ENCODE peak calls at places on chromosomes 16 and 17, in six cellular contexts. One of them, this sample, is unnamed.

GRCh38 chr16:23966577-23966976 is 130.8 kb downstream of the PRKCB start:
- DNase-seq in A549: no peak
- DNase-seq in H1: no peak
- DNase-seq in endothelial cell of umbilical vein: no peak
- DNase-seq in WTC11: no peak
- DNase-seq in HepG2: no peak
- DNase-seq in this sample: no peak

GRCh38 chr17:45222994-45223540 is 1.4 kb downstream of the FMNL1 start:
- DNase-seq in A549: no peak
- DNase-seq in H1: no peak
- DNase-seq in endothelial cell of umbilical vein: no peak
- DNase-seq in WTC11: no peak
- DNase-seq in HepG2: no peak
- DNase-seq in this sample: no peak

GRCh38 chr17:73593249-73593965 is 50.8 kb downstream of the SDK2 start:
- DNase-seq in A549: no peak
- DNase-seq in H1: no peak
- DNase-seq in endothelial cell of umbilical vein: no peak
- DNase-seq in WTC11: no peak
- DNase-seq in HepG2: no peak
- DNase-seq in this sample: no peak

GRCh38 chr17:81483085-81483861 is 29.3 kb downstream of the ACTG1 start:
- DNase-seq in A549: no peak
- DNase-seq in H1: no peak
- DNase-seq in endothelial cell of umbilical vein: no peak
- DNase-seq in WTC11: peak; percentile 33
- DNase-seq in HepG2: no peak
- DNase-seq in this sample: no peak

GRCh38 chr16:84806256-84806889 is 13.4 kb upstream of the CRISPLD2 start:
- DNase-seq in A549: peak; percentile 40
- DNase-seq in H1: no peak
- DNase-seq in endothelial cell of umbilical vein: peak; percentile 80
- DNase-seq in WTC11: no peak
- DNase-seq in HepG2: no peak
- DNase-seq in this sample: peak; percentile 70

GRCh38 chr17:75661531-75661930 is 5.4 kb downstream of the RECQL5 start:
- DNase-seq in A549: no peak
- DNase-seq in H1: no peak
- DNase-seq in endothelial cell of umbilical vein: no peak
- DNase-seq in WTC11: no peak
- DNase-seq in HepG2: no peak
- DNase-seq in this sample: no peak

GRCh38 chr17:58120195-58120822 is 27.9 kb upstream of the OR4D1 start:
- DNase-seq in A549: peak; percentile 65
- DNase-seq in H1: no peak
- DNase-seq in endothelial cell of umbilical vein: peak; percentile 59
- DNase-seq in WTC11: peak; percentile 56
- DNase-seq in HepG2: peak; percentile 56
- DNase-seq in this sample: peak; percentile 49

GRCh38 chr16:14111713-14112538 is 40.8 kb downstream of the MRTFB start:
- DNase-seq in A549: no peak
- DNase-seq in H1: no peak
- DNase-seq in endothelial cell of umbilical vein: no peak
- DNase-seq in WTC11: no peak
- DNase-seq in HepG2: peak; percentile 58
- DNase-seq in this sample: no peak

GRCh38 chr16:876041-876335 is 75.5 kb upstream of the GNG13 start:
- DNase-seq in A549: no peak
- DNase-seq in H1: no peak
- DNase-seq in endothelial cell of umbilical vein: no peak
- DNase-seq in WTC11: no peak
- DNase-seq in HepG2: no peak
- DNase-seq in this sample: no peak

GRCh38 chr16:4140652-4141051 is 24.4 kb upstream of the ADCY9 start:
- DNase-seq in A549: no peak
- DNase-seq in H1: no peak
- DNase-seq in endothelial cell of umbilical vein: peak; percentile 15
- DNase-seq in WTC11: no peak
- DNase-seq in HepG2: no peak
- DNase-seq in this sample: no peak

GRCh38 chr16:50696575-50697420 is 3.4 kb downstream of the NOD2 start:
- DNase-seq in A549: peak; percentile 52
- DNase-seq in H1: no peak
- DNase-seq in endothelial cell of umbilical vein: no peak
- DNase-seq in WTC11: no peak
- DNase-seq in HepG2: peak; percentile 78
- DNase-seq in this sample: peak; percentile 62

GRCh38 chr17:77825621-77826020 is 132.9 kb upstream of the TNRC6C start:
- DNase-seq in A549: no peak
- DNase-seq in H1: no peak
- DNase-seq in endothelial cell of umbilical vein: no peak
- DNase-seq in WTC11: no peak
- DNase-seq in HepG2: peak; percentile 32
- DNase-seq in this sample: no peak

GRCh38 chr17:63024201-63024600 is 58.2 kb downstream of the TANC2 start:
- DNase-seq in A549: no peak
- DNase-seq in H1: no peak
- DNase-seq in endothelial cell of umbilical vein: no peak
- DNase-seq in WTC11: no peak
- DNase-seq in HepG2: no peak
- DNase-seq in this sample: no peak

GRCh38 chr16:75908718-75909117 is 182.4 kb upstream of the CPHXL start:
- DNase-seq in A549: no peak
- DNase-seq in H1: no peak
- DNase-seq in endothelial cell of umbilical vein: no peak
- DNase-seq in WTC11: no peak
- DNase-seq in HepG2: no peak
- DNase-seq in this sample: no peak

GRCh38 chr17:8628172-8628571 is 2.4 kb downstream of the MYH10 start:
- DNase-seq in A549: no peak
- DNase-seq in H1: no peak
- DNase-seq in endothelial cell of umbilical vein: no peak
- DNase-seq in WTC11: no peak
- DNase-seq in HepG2: no peak
- DNase-seq in this sample: no peak

GRCh38 chr17:13030459-13031305 is 12.9 kb upstream of the ELAC2 start:
- DNase-seq in A549: peak; percentile 57
- DNase-seq in H1: no peak
- DNase-seq in endothelial cell of umbilical vein: peak; percentile 51
- DNase-seq in WTC11: no peak
- DNase-seq in HepG2: peak; percentile 30
- DNase-seq in this sample: peak; percentile 50

GRCh38 chr17:40178021-40178601 is 841 bp downstream of the RAPGEFL1 start:
- DNase-seq in A549: no peak
- DNase-seq in H1: no peak
- DNase-seq in endothelial cell of umbilical vein: no peak
- DNase-seq in WTC11: peak; percentile 69
- DNase-seq in HepG2: no peak
- DNase-seq in this sample: peak; percentile 47

GRCh38 chr16:12315330-12316138 is 339.0 kb downstream of the SNX29 start:
- DNase-seq in A549: peak; percentile 72
- DNase-seq in H1: no peak
- DNase-seq in endothelial cell of umbilical vein: no peak
- DNase-seq in WTC11: no peak
- DNase-seq in HepG2: peak; percentile 91
- DNase-seq in this sample: no peak

GRCh38 chr17:82001657-82002056 is 21.0 kb downstream of the CENPX start:
- DNase-seq in A549: no peak
- DNase-seq in H1: no peak
- DNase-seq in endothelial cell of umbilical vein: no peak
- DNase-seq in WTC11: no peak
- DNase-seq in HepG2: no peak
- DNase-seq in this sample: no peak

GRCh38 chr17:34741967-34742366 is 162.6 kb downstream of the TMEM132E start:
- DNase-seq in A549: no peak
- DNase-seq in H1: no peak
- DNase-seq in endothelial cell of umbilical vein: no peak
- DNase-seq in WTC11: no peak
- DNase-seq in HepG2: no peak
- DNase-seq in this sample: no peak

GRCh38 chr16:47358816-47359215 is 102.0 kb downstream of the ITFG1 start:
- DNase-seq in A549: peak; percentile 6
- DNase-seq in H1: no peak
- DNase-seq in endothelial cell of umbilical vein: no peak
- DNase-seq in WTC11: no peak
- DNase-seq in HepG2: no peak
- DNase-seq in this sample: no peak

GRCh38 chr17:2695243-2695960 is 16.2 kb downstream of the CLUH start:
- DNase-seq in A549: no peak
- DNase-seq in H1: no peak
- DNase-seq in endothelial cell of umbilical vein: no peak
- DNase-seq in WTC11: peak; percentile 9
- DNase-seq in HepG2: no peak
- DNase-seq in this sample: no peak

GRCh38 chr17:43389022-43389947 is 9.5 kb upstream of the ARL4D start:
- DNase-seq in A549: peak; percentile 88
- DNase-seq in H1: no peak
- DNase-seq in endothelial cell of umbilical vein: peak; percentile 79
- DNase-seq in WTC11: peak; percentile 73
- DNase-seq in HepG2: peak; percentile 74
- DNase-seq in this sample: peak; percentile 47
- TF ChIP-seq JUN in A549: no peak
- TF ChIP-seq JUN in H1: no peak
- TF ChIP-seq JUN in endothelial cell of umbilical vein: no peak
- TF ChIP-seq JUN in WTC11: no peak
- TF ChIP-seq JUN in HepG2: no peak
- TF ChIP-seq JUN in this sample: no peak

GRCh38 chr16:74460542-74460941 is 39.3 kb upstream of the CLEC18B start:
- DNase-seq in A549: no peak
- DNase-seq in H1: no peak
- DNase-seq in endothelial cell of umbilical vein: no peak
- DNase-seq in WTC11: no peak
- DNase-seq in HepG2: peak; percentile 36
- DNase-seq in this sample: no peak
- TF ChIP-seq JUN in A549: no peak
- TF ChIP-seq JUN in H1: no peak
- TF ChIP-seq JUN in endothelial cell of umbilical vein: no peak
- TF ChIP-seq JUN in WTC11: no peak
- TF ChIP-seq JUN in HepG2: no peak
- TF ChIP-seq JUN in this sample: no peak

GRCh38 chr16:69187891-69188451 is 1.0 kb downstream of the SNTB2 start:
- DNase-seq in A549: peak; percentile 34
- DNase-seq in H1: no peak
- DNase-seq in endothelial cell of umbilical vein: peak; percentile 67
- DNase-seq in WTC11: peak; percentile 21
- DNase-seq in HepG2: peak; percentile 14
- DNase-seq in this sample: peak; percentile 41

GRCh38 chr16:69190046-69190588 is 3.2 kb downstream of the SNTB2 start:
- DNase-seq in A549: no peak
- DNase-seq in H1: no peak
- DNase-seq in endothelial cell of umbilical vein: no peak
- DNase-seq in WTC11: no peak
- DNase-seq in HepG2: no peak
- DNase-seq in this sample: no peak

GRCh38 chr16:69188716-69189115 is 1.8 kb downstream of the SNTB2 start:
- DNase-seq in A549: no peak
- DNase-seq in H1: no peak
- DNase-seq in endothelial cell of umbilical vein: peak; percentile 54
- DNase-seq in WTC11: no peak
- DNase-seq in HepG2: no peak
- DNase-seq in this sample: no peak

GRCh38 chr16:69186642-69187386 is at the start of gene SNTB2:
- DNase-seq in A549: peak; percentile 87
- DNase-seq in H1: peak; percentile 70
- DNase-seq in endothelial cell of umbilical vein: peak; percentile 87
- DNase-seq in WTC11: peak; percentile 95
- DNase-seq in HepG2: peak; percentile 92
- DNase-seq in this sample: peak; percentile 95

DNA sequence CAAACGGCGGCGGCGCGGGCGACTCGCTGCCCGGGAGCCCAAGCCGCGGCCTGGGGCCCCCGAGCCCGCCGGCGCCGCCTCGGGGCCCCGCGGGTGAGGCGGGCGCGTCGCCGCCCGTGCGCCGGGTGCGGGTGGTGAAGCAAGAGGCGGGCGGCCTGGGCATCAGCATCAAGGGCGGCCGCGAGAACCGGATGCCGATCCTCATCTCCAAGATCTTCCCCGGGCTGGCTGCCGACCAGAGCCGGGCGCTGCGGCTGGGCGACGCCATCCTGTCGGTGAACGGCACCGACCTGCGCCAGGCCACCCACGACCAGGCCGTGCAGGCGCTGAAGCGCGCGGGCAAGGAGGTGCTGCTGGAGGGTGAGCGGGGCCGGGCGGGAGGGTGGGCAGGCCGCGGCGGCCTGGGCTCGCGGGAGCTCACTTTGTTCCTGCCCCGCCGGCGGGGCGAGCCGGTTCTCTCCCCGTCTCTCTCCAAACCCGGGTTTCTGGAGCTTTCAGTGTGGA is 475 bp downstream of the SNTB2 start:
- DNase-seq in A549: peak; percentile 43
- DNase-seq in H1: no peak
- DNase-seq in endothelial cell of umbilical vein: peak; percentile 60
- DNase-seq in WTC11: peak; percentile 41
- DNase-seq in HepG2: no peak
- DNase-seq in this sample: peak; percentile 45
- TF ChIP-seq JUN in A549: no peak
- TF ChIP-seq JUN in H1: no peak
- TF ChIP-seq JUN in endothelial cell of umbilical vein: no peak
- TF ChIP-seq JUN in WTC11: no peak
- TF ChIP-seq JUN in HepG2: no peak
- TF ChIP-seq JUN in this sample: no peak

GRCh38 chr17:42603318-42603717 is 5.9 kb downstream of the RETREG3 start:
- DNase-seq in A549: no peak
- DNase-seq in H1: no peak
- DNase-seq in endothelial cell of umbilical vein: no peak
- DNase-seq in WTC11: no peak
- DNase-seq in HepG2: no peak
- DNase-seq in this sample: no peak

GRCh38 chr17:42613699-42614295 is 4.3 kb downstream of the TUBG1 start:
- DNase-seq in A549: no peak
- DNase-seq in H1: no peak
- DNase-seq in endothelial cell of umbilical vein: no peak
- DNase-seq in WTC11: no peak
- DNase-seq in HepG2: no peak
- DNase-seq in this sample: no peak

GRCh38 chr17:42609182-42609813 is at the start of the genes RETREG3 and TUBG1:
- DNase-seq in A549: peak; percentile 100
- DNase-seq in H1: peak; percentile 97
- DNase-seq in endothelial cell of umbilical vein: peak; percentile 99
- DNase-seq in WTC11: peak; percentile 99
- DNase-seq in HepG2: peak; percentile 99
- DNase-seq in this sample: peak; percentile 99

GRCh38 chr17:42612013-42612412 is 2.5 kb downstream of the TUBG1 start:
- DNase-seq in A549: no peak
- DNase-seq in H1: no peak
- DNase-seq in endothelial cell of umbilical vein: no peak
- DNase-seq in WTC11: no peak
- DNase-seq in HepG2: no peak
- DNase-seq in this sample: no peak

DNA sequence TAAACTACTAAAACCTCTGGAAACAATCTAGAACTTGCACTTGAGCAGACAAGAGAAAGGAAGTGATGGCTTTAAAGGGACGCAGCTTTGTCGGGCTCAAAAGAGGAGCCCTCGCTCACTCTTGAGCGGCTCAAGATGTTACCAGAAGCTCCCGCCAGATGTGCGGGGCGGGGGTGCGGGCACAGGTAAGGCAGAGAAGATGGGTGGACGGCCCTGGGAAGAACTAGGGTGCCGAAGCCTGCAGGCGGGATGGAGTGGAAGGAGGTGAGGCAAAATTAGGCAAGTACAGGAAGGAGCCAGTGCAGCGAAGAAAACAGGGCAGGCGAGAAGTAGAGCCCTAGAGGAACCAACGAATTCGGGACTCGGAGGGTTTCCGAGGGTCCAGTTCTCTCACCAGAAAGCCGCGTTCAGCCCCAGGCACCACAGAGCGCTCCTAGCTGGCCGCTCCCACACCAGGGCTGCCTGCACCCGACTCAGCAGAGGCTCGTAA is 437 bp downstream of the RETREG3 start:
- DNase-seq in A549: no peak
- DNase-seq in H1: no peak
- DNase-seq in endothelial cell of umbilical vein: no peak
- DNase-seq in WTC11: no peak
- DNase-seq in HepG2: no peak
- DNase-seq in this sample: no peak
- TF ChIP-seq JUN in A549: no peak
- TF ChIP-seq JUN in H1: no peak
- TF ChIP-seq JUN in endothelial cell of umbilical vein: no peak
- TF ChIP-seq JUN in WTC11: no peak
- TF ChIP-seq JUN in HepG2: no peak
- TF ChIP-seq JUN in this sample: no peak